ENCODE peak calls at places on chromosomes 11 and 22, in five cellular contexts. N is stimulated activated CD4-positive, alpha-beta T cell treated with anti-CD3 and anti-CD28 coated beads, Interleukin-1b, Interleukin-23, amount 100 ng/mL, for 1 hour; J is stimulated activated CD8-positive, alpha-beta memory T cell treated with anti-CD3 and anti-CD28 coated beads, Interleukin-15, amount 100 ng/mL, for 1 hour; O is COR-L47; U is T-helper 1 cell. Y is an unnamed sample.

GRCh38 chr11:117039897-117040296 is 58.3 kb downstream of the SIK3 start:
- DNase-seq in N (no peak), J (no peak), O (no peak), U (no peak), Y (no peak)

GRCh38 chr11:38990139-38990538 is 2392.1 kb upstream of the RAG2 start:
- DNase-seq in N (no peak), J (no peak), O (no peak), U (no peak), Y (no peak)

GRCh38 chr22:44711701-44712100 is 9.7 kb downstream of the PRR5 start:
- DNase-seq in N (no peak), J (no peak), O (no peak), U (no peak), Y (no peak)

GRCh38 chr11:14132312-14132711 is 169.8 kb downstream of the SPON1 start:
- DNase-seq in N (no peak), J (no peak), O (no peak), U (no peak), Y (no peak)

GRCh38 chr11:69359735-69360470 is 65.9 kb downstream of the MYEOV start:
- DNase-seq in N (no peak), J (no peak), O (no peak), U (no peak), Y (no peak)

GRCh38 chr11:108199446-108200321 is 22.8 kb downstream of the NPAT start:
- DNase-seq in N (peak; percentile 44), J (no peak), O (no peak), U (no peak), Y (no peak)

GRCh38 chr22:20586403-20586745 is 79.0 kb downstream of the MED15 start:
- DNase-seq in N (no peak), J (no peak), O (no peak), U (no peak), Y (no peak)

GRCh38 chr11:79329561-79329960 is 111.3 kb downstream of the TENM4 start:
- DNase-seq in N (no peak), J (no peak), O (no peak), U (no peak), Y (no peak)

GRCh38 chr22:44091021-44091721 is 67.1 kb downstream of the PARVB start:
- DNase-seq in N (no peak), J (no peak), O (no peak), U (no peak), Y (no peak)

GRCh38 chr11:63999349-64000025 is 13.2 kb downstream of the OTUB1 start:
- DNase-seq in N (peak; percentile 50), J (peak; percentile 16), O (no peak), U (peak; percentile 40), Y (no peak)

GRCh38 chr22:39712938-39713525 is 142.5 kb downstream of the CACNA1I start:
- DNase-seq in N (no peak), J (no peak), O (no peak), U (no peak), Y (no peak)

GRCh38 chr22:38715176-38715764 is 9.5 kb downstream of the GTPBP1 start:
- DNase-seq in N (no peak), J (no peak), O (no peak), U (no peak), Y (no peak)

GRCh38 chr11:32266611-32267010 is 168.7 kb downstream of the WT1 start:
- DNase-seq in N (no peak), J (no peak), O (no peak), U (no peak), Y (no peak)